ENCODE peak calls at places on chromosomes 2 and 18, in six cellular contexts. R is SK-N-SH, J is H1, V is HepG2, G is GM12878, F is K562. W is an unnamed sample.

GRCh38 chr18:26549103-26549485 is 741 bp upstream of the KCTD1 start:
- DNase-seq in R (peak; percentile 69), J (no peak), V (no peak), G (no peak), F (no peak), W (peak; percentile 14)

GRCh38 chr18:58004317-58004716 is 39.7 kb upstream of the NEDD4L start:
- DNase-seq in R (no peak), J (no peak), V (peak; percentile 61), G (no peak), F (no peak), W (no peak)

GRCh38 chr2:219509780-219510511 is 4.3 kb upstream of the ASIC4 start:
- DNase-seq in R (peak; percentile 83), J (no peak), V (peak; percentile 60), G (no peak), F (peak; percentile 83), W (no peak)

GRCh38 chr2:157758586-157758985 is 117.5 kb downstream of the ACVR1 start:
- DNase-seq in R (no peak), J (no peak), V (no peak), G (no peak), F (no peak), W (no peak)

GRCh38 chr18:12056034-12056883 is 37.4 kb upstream of the ANKRD62 start:
- DNase-seq in R (no peak), J (no peak), V (no peak), G (no peak), F (no peak), W (no peak)

GRCh38 chr18:74316257-74317180 is 880 bp downstream of the C18orf63 start:
- DNase-seq in R (no peak), J (no peak), V (peak; percentile 88), G (no peak), F (no peak), W (no peak)

GRCh38 chr2:188788621-188789020 is 185.6 kb upstream of the COL3A1 start:
- DNase-seq in R (no peak), J (no peak), V (no peak), G (no peak), F (no peak), W (no peak)

GRCh38 chr2:19195681-19196080 is 162.7 kb downstream of the OSR1 start:
- DNase-seq in R (no peak), J (no peak), V (no peak), G (no peak), F (no peak), W (no peak)

GRCh38 chr2:67782443-67782842 is 280.4 kb downstream of the C1D start:
- DNase-seq in R (no peak), J (no peak), V (no peak), G (no peak), F (no peak), W (no peak)

GRCh38 chr2:234594715-234595114 is 97.8 kb upstream of the ARL4C start:
- DNase-seq in R (no peak), J (no peak), V (no peak), G (no peak), F (no peak), W (no peak)

GRCh38 chr18:68489018-68489792 is 225.7 kb downstream of the TMX3 start:
- DNase-seq in R (no peak), J (peak; percentile 13), V (no peak), G (no peak), F (no peak), W (no peak)

GRCh38 chr2:169361706-169362345 is 508 bp downstream of the LRP2 start:
- DNase-seq in R (peak; percentile 60), J (no peak), V (no peak), G (no peak), F (peak; percentile 21), W (no peak)

GRCh38 chr18:9712130-9712577 is 4.1 kb downstream of the RAB31 start:
- DNase-seq in R (no peak), J (no peak), V (no peak), G (no peak), F (no peak), W (no peak)

GRCh38 chr2:221517362-221518121 is 54.6 kb downstream of the EPHA4 start:
- DNase-seq in R (no peak), J (no peak), V (no peak), G (peak; percentile 57), F (no peak), W (peak; percentile 63)

GRCh38 chr18:63762518-63762917 is 12.7 kb upstream of the SERPINB7 start:
- DNase-seq in R (no peak), J (no peak), V (no peak), G (no peak), F (no peak), W (no peak)

GRCh38 chr2:120398961-120399888 is 53.3 kb downstream of the INHBB start:
- DNase-seq in R (no peak), J (no peak), V (peak; percentile 98), G (no peak), F (peak; percentile 27), W (no peak)

GRCh38 chr2:127604986-127605385 is 41.0 kb upstream of the GPR17 start:
- DNase-seq in R (no peak), J (no peak), V (no peak), G (no peak), F (no peak), W (no peak)

GRCh38 chr2:168964251-168964807 is 63.2 kb downstream of the G6PC2 start:
- DNase-seq in R (no peak), J (no peak), V (no peak), G (no peak), F (no peak), W (no peak)

GRCh38 chr2:168198476-168199192 is 48.8 kb downstream of the STK39 start:
- DNase-seq in R (no peak), J (no peak), V (peak; percentile 82), G (no peak), F (no peak), W (no peak)

GRCh38 chr2:108323619-108324018 is 34.9 kb downstream of the SULT1C2 start:
- DNase-seq in R (no peak), J (no peak), V (no peak), G (no peak), F (no peak), W (no peak)

GRCh38 chr2:96817882-96818281 is 1.8 kb downstream of the CNNM3 start:
- DNase-seq in R (no peak), J (no peak), V (no peak), G (no peak), F (no peak), W (no peak)

GRCh38 chr2:96819101-96819875 is 3.2 kb downstream of the CNNM3 start:
- DNase-seq in R (peak; percentile 62), J (no peak), V (peak; percentile 98), G (no peak), F (peak; percentile 54), W (no peak)

GRCh38 chr2:96816127-96816835 is at the start of gene CNNM3:
- DNase-seq in R (peak; percentile 99), J (peak; percentile 64), V (peak; percentile 91), G (no peak), F (peak; percentile 98), W (peak; percentile 97)

GRCh38 chr2:96815326-96816126 is 542 bp upstream of the CNNM3 start:
- DNase-seq in R (peak; percentile 69), J (no peak), V (peak; percentile 39), G (no peak), F (no peak), W (no peak)

DNA sequence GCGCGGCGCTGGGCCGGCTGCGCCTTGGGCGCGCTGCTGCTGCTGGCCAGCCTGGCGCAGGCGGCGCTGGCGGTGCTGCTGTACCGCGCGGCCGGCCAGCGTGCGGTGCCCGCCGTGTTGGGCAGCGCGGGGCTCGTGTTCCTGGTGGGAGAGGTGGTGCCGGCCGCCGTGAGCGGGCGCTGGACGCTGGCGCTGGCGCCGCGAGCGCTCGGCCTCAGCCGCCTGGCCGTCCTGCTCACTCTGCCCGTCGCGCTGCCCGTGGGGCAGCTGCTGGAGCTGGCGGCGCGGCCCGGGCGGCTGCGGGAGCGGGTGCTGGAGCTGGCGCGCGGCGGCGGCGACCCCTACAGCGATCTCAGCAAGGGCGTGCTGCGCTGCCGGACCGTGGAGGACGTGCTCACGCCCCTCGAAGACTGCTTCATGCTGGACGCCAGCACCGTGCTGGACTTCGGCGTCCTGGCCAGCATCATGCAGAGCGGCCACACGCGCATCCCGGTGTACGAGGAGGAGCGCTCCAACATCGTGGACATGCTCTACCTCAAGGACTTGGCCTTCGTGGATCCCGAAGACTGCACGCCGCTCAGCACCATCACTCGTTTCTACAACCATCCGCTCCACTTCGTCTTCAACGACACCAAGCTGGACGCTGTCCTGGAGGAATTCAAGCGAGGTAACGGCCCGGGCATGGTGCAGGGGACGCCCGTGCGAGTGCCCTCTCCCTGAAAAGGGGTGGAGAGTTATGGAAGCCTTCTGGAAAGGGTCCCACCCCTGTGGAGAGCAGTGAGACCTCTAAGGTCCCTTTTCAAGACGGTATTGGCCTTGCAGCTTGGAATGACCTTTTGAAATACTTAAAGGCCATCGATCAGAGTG is 1.0 kb downstream of the CNNM3 start:
- DNase-seq in R (peak; percentile 51), J (no peak), V (peak; percentile 16), G (no peak), F (no peak), W (no peak)
- TF ChIP-seq CTCF in R (no peak), J (no peak), V (peak; percentile 4), G (no peak), F (no peak), W (no peak)

GRCh38 chr2:9948721-9949120 is 2.8 kb upstream of the GRHL1 start:
- DNase-seq in R (no peak), J (no peak), V (no peak), G (no peak), F (no peak), W (no peak)
- TF ChIP-seq GABPA in R (no peak), J (no peak), V (no peak), G (no peak), F (no peak), W (no peak)

GRCh38 chr2:144152817-144153271 is 367.1 kb downstream of the ZEB2 start:
- DNase-seq in R (no peak), J (no peak), V (no peak), G (no peak), F (no peak), W (peak; percentile 52)
- TF ChIP-seq CTCF in R (peak; percentile 19), J (no peak), V (no peak), G (no peak), F (peak; percentile 44), W (no peak)

GRCh38 chr2:122167561-122167960 is 412.1 kb downstream of the TSN start:
- DNase-seq in R (peak; percentile 32), J (no peak), V (no peak), G (no peak), F (no peak), W (no peak)

GRCh38 chr2:122168799-122169198 is 413.3 kb downstream of the TSN start:
- DNase-seq in R (peak; percentile 34), J (peak; percentile 13), V (no peak), G (no peak), F (no peak), W (no peak)

GRCh38 chr2:122164964-122165363 is 409.5 kb downstream of the TSN start:
- DNase-seq in R (no peak), J (no peak), V (no peak), G (no peak), F (no peak), W (no peak)

GRCh38 chr2:122166820-122167219 is 411.4 kb downstream of the TSN start:
- DNase-seq in R (no peak), J (no peak), V (no peak), G (no peak), F (no peak), W (no peak)

GRCh38 chr2:122163596-122163995 is 408.1 kb downstream of the TSN start:
- DNase-seq in R (no peak), J (no peak), V (no peak), G (no peak), F (no peak), W (no peak)
- TF ChIP-seq GABPA in R (no peak), J (no peak), V (no peak), G (no peak), F (no peak), W (no peak)